ENCODE peak calls at places on chromosomes 1 and 21, in five cellular contexts. W is HepG2, A is K562, U is A549, L is SK-N-SH. N is an unnamed sample. For H3K9me3, the result is how much of the 10 kb centered on the place peaks cover.

GRCh38 chr1:159849972-159850371 is 12.5 kb downstream of the VSIG8 start:
- DNase-seq in W (no peak), A (no peak), U (no peak), L (no peak), N (no peak)

GRCh38 chr1:24939657-24940193 is 9.6 kb upstream of the RUNX3 start:
- DNase-seq in W (no peak), A (no peak), U (no peak), L (no peak), N (no peak)

GRCh38 chr1:230572121-230573083 is 69.9 kb upstream of the COG2 start:
- DNase-seq in W (peak), A (no peak), U (peak), L (no peak), N (no peak)

GRCh38 chr1:88741413-88741812 is 57.3 kb downstream of the PKN2 start:
- DNase-seq in W (no peak), A (no peak), U (no peak), L (no peak), N (peak)

GRCh38 chr1:221871056-221871455 is 129.2 kb upstream of the DUSP10 start:
- DNase-seq in W (no peak), A (no peak), U (no peak), L (no peak), N (no peak)

GRCh38 chr1:182207300-182207699 is 145.8 kb upstream of the ZNF648 start:
- DNase-seq in W (no peak), A (no peak), U (no peak), L (no peak), N (no peak)

GRCh38 chr21:38321568-38321967 is 64.8 kb downstream of the KCNJ15 start:
- DNase-seq in W (no peak), A (no peak), U (no peak), L (no peak), N (no peak)

GRCh38 chr1:153841463-153841994 is 66.3 kb downstream of the SLC27A3 start:
- DNase-seq in W (no peak), A (no peak), U (no peak), L (no peak), N (no peak)

GRCh38 chr1:197526736-197527371 is 248.4 kb downstream of the DENND1B start:
- DNase-seq in W (peak), A (peak), U (peak), L (peak), N (no peak)

GRCh38 chr1:97721221-97721620 is 199.6 kb downstream of the DPYD start:
- DNase-seq in W (no peak), A (no peak), U (no peak), L (no peak), N (no peak)

GRCh38 chr1:53145942-53146708 is 3.7 kb upstream of the SLC1A7 start:
- DNase-seq in W (peak), A (peak), U (peak), L (peak), N (no peak)

GRCh38 chr1:77218477-77219165 is 609 bp downstream of the PIGK start:
- DNase-seq in W (no peak), A (no peak), U (no peak), L (no peak), N (no peak)

GRCh38 chr1:43349594-43350306 is 9.0 kb upstream of the CDC20 start:
- DNase-seq in W (no peak), A (no peak), U (no peak), L (no peak), N (no peak)

GRCh38 chr1:191963286-191963685 is 195.0 kb upstream of the RGS18 start:
- DNase-seq in W (no peak), A (no peak), U (no peak), L (no peak), N (no peak)

GRCh38 chr1:242738702-242739225 is 214.3 kb upstream of the PLD5 start:
- DNase-seq in W (no peak), A (no peak), U (no peak), L (no peak), N (no peak)

GRCh38 chr21:34537838-34538237 is 25.8 kb upstream of the KCNE1 start:
- DNase-seq in W (no peak), A (no peak), U (no peak), L (no peak), N (no peak)

GRCh38 chr1:232925421-232926202 is 24.8 kb upstream of the NTPCR start:
- DNase-seq in W (no peak), A (no peak), U (no peak), L (no peak), N (no peak)

GRCh38 chr1:45621501-45621836 is 2.4 kb downstream of the CCDC17 start:
- DNase-seq in W (no peak), A (no peak), U (no peak), L (peak), N (no peak)

GRCh38 chr1:179728266-179728665 is 14.8 kb upstream of the FAM163A start:
- DNase-seq in W (no peak), A (no peak), U (no peak), L (peak), N (no peak)

GRCh38 chr1:38332649-38333310 is 286.2 kb upstream of the POU3F1 start:
- DNase-seq in W (no peak), A (no peak), U (no peak), L (no peak), N (no peak)

GRCh38 chr21:28833181-28833580 is 159.5 kb downstream of the LTN1 start:
- DNase-seq in W (no peak), A (no peak), U (no peak), L (no peak), N (no peak)

GRCh38 chr1:84174051-84174556 is 30.0 kb downstream of the PRKACB start:
- DNase-seq in W (peak), A (no peak), U (peak), L (no peak), N (peak)

GRCh38 chr1:180940445-180940844 is 27.7 kb downstream of the KIAA1614 start:
- DNase-seq in W (no peak), A (no peak), U (no peak), L (no peak), N (no peak)

GRCh38 chr1:25700124-25700523 is 83.5 kb downstream of the MAN1C1 start:
- DNase-seq in W (no peak), A (no peak), U (no peak), L (no peak), N (no peak)

GRCh38 chr1:84582802-84583587 is 8.8 kb upstream of the CTBS start:
- DNase-seq in W (peak), A (no peak), U (no peak), L (peak), N (no peak)

GRCh38 chr1:228072658-228073043 is 9.9 kb upstream of the ARF1 start:
- DNase-seq in W (no peak), A (no peak), U (no peak), L (no peak), N (no peak)
- H3K4me3 ChIP-seq in W (no peak), A (no peak), U (no peak), L (no peak), N (no peak)

GRCh38 chr1:67647036-67647798 is 37.8 kb upstream of the GADD45A start:
- DNase-seq in W (no peak), A (no peak), U (no peak), L (peak), N (no peak)

GRCh38 chr1:67651031-67651430 is 34.0 kb upstream of the GADD45A start:
- DNase-seq in W (no peak), A (no peak), U (no peak), L (no peak), N (no peak)

GRCh38 chr1:67650061-67650460 is 34.9 kb upstream of the GADD45A start:
- DNase-seq in W (no peak), A (no peak), U (no peak), L (no peak), N (no peak)

GRCh38 chr1:67647814-67648358 is 37.1 kb upstream of the GADD45A start:
- DNase-seq in W (no peak), A (no peak), U (no peak), L (no peak), N (no peak)

DNA sequence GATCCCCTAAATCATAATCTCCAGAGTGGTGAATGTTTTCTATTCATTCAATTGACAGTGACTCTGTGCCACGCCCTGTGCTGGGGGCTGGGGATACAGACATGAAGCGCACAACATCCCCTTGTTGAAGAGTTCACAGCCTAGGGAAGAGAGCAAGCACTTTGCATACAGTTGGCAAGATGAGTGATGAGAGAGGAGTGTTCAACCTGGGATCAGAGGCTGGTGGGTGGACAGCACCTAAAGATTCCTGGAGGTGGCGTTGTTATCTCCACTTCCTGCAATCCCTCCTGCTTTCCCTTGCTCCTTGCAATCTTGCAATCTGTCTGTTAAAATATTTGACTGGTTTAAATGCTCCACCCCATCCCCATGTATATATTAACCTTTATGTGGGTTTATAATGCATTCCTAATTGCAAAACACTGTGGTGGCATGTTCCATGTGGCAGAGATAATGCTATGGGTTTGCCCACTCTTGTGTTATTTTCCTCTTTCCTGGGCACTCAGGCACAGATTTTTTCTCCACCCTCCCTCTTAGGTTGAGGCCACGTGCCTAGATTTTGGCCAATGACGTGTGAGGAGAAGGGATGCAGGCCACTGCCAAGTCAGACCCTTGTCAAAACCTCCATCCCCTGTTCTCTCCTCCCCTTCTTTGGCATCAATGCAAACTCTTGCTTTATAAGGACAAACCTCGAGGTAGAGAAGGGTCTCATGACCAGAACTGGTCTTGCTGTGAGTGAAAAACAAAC is 36.2 kb upstream of the GADD45A start:
- DNase-seq in W (no peak), A (peak), U (no peak), L (no peak), N (no peak)
- TF ChIP-seq REST in W (no peak), A (no peak), U (no peak), L (no peak), N (no peak)

DNA sequence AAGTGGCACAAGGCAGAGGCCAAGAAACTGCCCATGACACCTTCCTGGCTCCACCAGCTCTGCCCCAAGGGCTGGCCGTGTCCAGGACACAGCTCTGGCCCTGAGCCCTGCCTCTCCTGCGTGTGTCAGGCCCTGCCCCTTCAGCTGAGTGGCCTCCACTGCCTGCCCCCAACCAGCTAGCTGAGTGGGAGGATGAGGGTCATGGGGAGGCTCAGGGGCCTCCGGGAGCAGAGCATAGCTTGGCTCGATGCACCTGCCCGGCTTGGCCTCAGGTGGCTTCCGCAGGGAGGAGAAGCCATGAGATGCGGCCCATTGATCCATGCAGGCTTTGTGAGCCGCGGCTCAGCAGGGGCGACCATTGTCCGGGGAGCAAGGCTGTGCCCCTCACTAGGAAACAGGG is 108.7 kb upstream of the TTC34 start:
- DNase-seq in W (no peak), A (no peak), U (no peak), L (no peak), N (no peak)
- H3K9me3 ChIP-seq in W (under half), A (under half), U (under half), L (under half), N (under half)

GRCh38 chr1:202932476-202932875 is 5.4 kb upstream of the KLHL12 start:
- DNase-seq in W (no peak), A (no peak), U (no peak), L (no peak), N (no peak)

GRCh38 chr1:202923533-202923932 is 3.5 kb downstream of the KLHL12 start:
- DNase-seq in W (no peak), A (no peak), U (no peak), L (no peak), N (no peak)

DNA sequence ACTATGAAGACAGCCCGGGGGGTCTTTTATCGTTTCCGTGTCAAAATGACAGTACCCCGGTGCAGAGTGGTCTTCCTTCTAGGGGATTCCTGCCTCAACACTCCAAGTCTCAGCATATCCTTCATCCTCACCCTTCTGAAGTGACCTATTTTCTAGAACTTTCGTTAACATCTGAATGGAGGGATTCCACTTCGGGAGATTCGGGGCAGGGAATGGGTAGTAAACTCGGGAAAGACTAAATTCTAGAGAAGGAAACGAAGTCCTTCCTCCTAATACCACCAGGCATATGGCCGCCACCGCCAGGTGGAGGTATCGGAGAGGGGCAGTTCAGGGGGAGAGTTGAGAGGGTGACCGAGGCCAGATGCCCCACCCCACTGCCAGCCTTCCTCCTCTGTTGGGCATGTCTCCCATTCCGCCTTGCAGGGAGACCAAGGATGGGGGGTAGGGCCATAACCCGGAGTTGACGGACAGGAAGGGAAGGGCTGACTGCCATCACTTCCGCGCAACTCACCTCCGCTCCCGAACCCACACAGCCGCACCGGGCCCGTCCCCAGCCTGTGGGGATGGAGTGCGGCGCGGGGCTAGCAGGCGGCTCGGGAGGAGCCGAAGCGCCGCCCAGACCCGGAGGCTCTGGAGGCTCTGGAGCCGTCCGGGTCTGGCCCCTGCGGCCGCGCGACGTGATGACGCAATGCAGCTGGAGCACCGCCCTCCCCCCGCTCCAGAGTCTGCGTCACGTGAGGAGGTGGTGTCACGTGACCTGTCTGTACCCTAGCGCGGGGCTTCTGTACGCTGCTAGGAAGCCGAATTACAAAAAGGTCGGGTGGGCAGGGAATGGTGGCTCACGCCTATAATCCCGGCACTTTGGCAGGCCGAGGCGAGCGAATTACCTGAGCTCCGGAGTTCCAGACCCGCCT is at the start of gene KLHL12:
- DNase-seq in W (peak), A (peak), U (peak), L (peak), N (peak)
- H3K4me3 ChIP-seq in W (peak), A (peak), U (peak), L (peak), N (peak)

GRCh38 chr1:7044471-7044805 is 259.2 kb downstream of the CAMTA1 start:
- DNase-seq in W (no peak), A (no peak), U (no peak), L (no peak), N (no peak)

GRCh38 chr1:7047866-7048265 is 262.6 kb downstream of the CAMTA1 start:
- DNase-seq in W (no peak), A (no peak), U (no peak), L (peak), N (no peak)

GRCh38 chr1:7046891-7047290 is 261.6 kb downstream of the CAMTA1 start:
- DNase-seq in W (no peak), A (no peak), U (no peak), L (peak), N (no peak)

GRCh38 chr1:7045897-7046296 is 260.6 kb downstream of the CAMTA1 start:
- DNase-seq in W (no peak), A (no peak), U (no peak), L (peak), N (no peak)

DNA sequence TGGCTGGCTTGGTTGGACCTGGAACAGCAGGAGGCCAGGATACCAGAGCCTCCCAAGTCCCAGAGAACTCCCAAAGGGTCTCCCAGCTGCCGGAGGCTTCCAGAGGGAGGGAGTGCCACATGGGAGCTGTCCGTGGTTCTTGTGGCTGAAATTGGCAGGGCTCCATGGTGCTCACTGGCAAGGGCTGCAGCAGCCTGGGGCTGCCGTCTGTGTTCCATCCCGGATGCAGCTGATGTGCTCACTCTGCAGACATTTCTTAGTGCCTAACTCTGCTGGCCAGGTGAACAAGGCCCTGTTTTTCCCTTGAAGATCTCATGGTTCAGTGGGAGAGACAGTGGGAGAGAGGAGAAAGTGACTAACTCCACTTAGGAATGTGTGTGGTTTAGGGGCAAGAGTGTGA is 261.1 kb downstream of the CAMTA1 start:
- DNase-seq in W (no peak), A (no peak), U (no peak), L (peak), N (no peak)
- TF ChIP-seq REST in W (peak), A (no peak), U (peak), L (peak), N (peak)

DNA sequence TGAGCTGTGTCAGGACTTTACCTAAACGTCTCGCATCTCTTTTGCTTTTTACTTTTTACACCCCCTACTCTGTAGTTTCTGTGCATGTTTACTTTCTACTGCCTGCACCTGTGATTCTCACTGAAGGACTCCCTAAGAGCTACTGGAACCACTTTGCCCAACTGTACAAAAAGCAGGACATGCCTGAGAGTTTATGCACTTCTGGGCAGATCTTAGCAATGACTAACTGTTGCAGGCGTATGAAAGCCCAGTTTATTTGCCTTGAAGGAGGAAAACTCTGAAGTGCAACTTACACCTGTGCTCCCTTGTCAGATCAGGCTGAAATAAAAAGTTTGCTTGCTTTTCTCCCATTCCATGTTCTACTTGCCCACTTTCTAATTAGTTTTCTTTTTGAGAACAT is 467.0 kb upstream of the USP24 start:
- DNase-seq in W (no peak), A (no peak), U (no peak), L (no peak), N (no peak)
- H3K9me3 ChIP-seq in W (under half), A (under half), U (under half), L (under half), N (under half)